ENCODE peak calls at places on chromosomes 13 and 19, in nine cellular contexts. W, L, C, H, R, U, Y, D and O are unnamed samples.

GRCh38 chr19:46759817-46760333 is 13.6 kb upstream of the STRN4 start:
- DNase-seq in W (no peak), L (peak), C (no peak), H (peak), R (peak), U (no peak), Y (no peak), D (no peak), O (peak)

GRCh38 chr13:113034451-113035208 is 65.6 kb downstream of the MCF2L start:
- DNase-seq in W (peak), L (peak), C (no peak), H (peak), R (peak), U (no peak), Y (no peak), D (peak), O (no peak)

GRCh38 chr19:29098863-29099481 is 114.0 kb downstream of the UQCRFS1 start:
- DNase-seq in W (no peak), L (peak), C (no peak), H (no peak), R (no peak), U (no peak), Y (no peak), D (peak), O (peak)

GRCh38 chr13:45278096-45278645 is 62.8 kb downstream of the TPT1 start:
- DNase-seq in W (no peak), L (no peak), C (no peak), H (peak), R (no peak), U (no peak), Y (no peak), D (no peak), O (no peak)

GRCh38 chr13:99208185-99208584 is 7.5 kb downstream of the UBAC2 start:
- DNase-seq in W (no peak), L (no peak), C (no peak), H (no peak), R (no peak), U (no peak), Y (no peak), D (no peak), O (no peak)

GRCh38 chr19:55640043-55640576 is 692 bp upstream of the ZNF580 start:
- DNase-seq in W (no peak), L (peak), C (no peak), H (peak), R (no peak), U (peak), Y (peak), D (no peak), O (peak)

GRCh38 chr19:38666662-38667448 is 19.4 kb downstream of the ACTN4 start:
- DNase-seq in W (no peak), L (no peak), C (no peak), H (peak), R (peak), U (peak), Y (no peak), D (peak), O (peak)

GRCh38 chr19:32748497-32748896 is 28.9 kb downstream of the TDRD12 start:
- DNase-seq in W (no peak), L (no peak), C (no peak), H (no peak), R (no peak), U (no peak), Y (no peak), D (no peak), O (no peak)

GRCh38 chr19:17686592-17687042 is 1.5 kb downstream of the UNC13A start:
- DNase-seq in W (peak), L (no peak), C (no peak), H (no peak), R (no peak), U (peak), Y (no peak), D (peak), O (peak)

GRCh38 chr19:38224014-38224862 is at the start of gene DPF1:
- DNase-seq in W (peak), L (no peak), C (peak), H (peak), R (no peak), U (peak), Y (peak), D (peak), O (peak)

GRCh38 chr13:73940098-73940497 is 194.1 kb downstream of the KLF12 start:
- DNase-seq in W (no peak), L (no peak), C (no peak), H (no peak), R (no peak), U (no peak), Y (no peak), D (no peak), O (no peak)